ENCODE peak calls at places on chromosomes 5 and 9, in seven cellular contexts. H is NCI-H1694 treated with DMSO at 0.1 percent for 48 hours; P is MCF 10A; I is HTR-8/SVneo; B is fibroblast of the conjunctiva; J is activated T-cell treated with anti-CD3 and anti-CD28 coated beads, Interleukin-2, amount 50 U/mL, for 24 hours; N is activated CD4-positive, alpha-beta T cell treated with anti-CD3 and anti-CD28 coated beads, Interleukin-2, amount 50 U/mL, for 1 hour. C is an unnamed sample.
A peak's percentile ranks its signal among the peaks of the same experiment; 100 is the strongest.

GRCh38 chr5:168813179-168813968 is 234.2 kb upstream of the PANK3 start:
- DNase-seq in H (no peak), P (no peak), I (no peak), B (no peak), J (no peak), N (no peak), C (no peak)

GRCh38 chr9:69985971-69986370 is 57.7 kb upstream of the MAMDC2 start:
- DNase-seq in H (no peak), P (peak; percentile 35), I (no peak), B (no peak), J (no peak), N (no peak), C (no peak)

GRCh38 chr9:124291801-124292396 is 34.1 kb downstream of the NEK6 start:
- DNase-seq in H (no peak), P (no peak), I (no peak), B (no peak), J (peak; percentile 65), N (no peak), C (peak; percentile 78)

GRCh38 chr9:17135578-17135904 is 701 bp downstream of the CNTLN start:
- DNase-seq in H (peak; percentile 15), P (no peak), I (no peak), B (no peak), J (peak; percentile 29), N (no peak), C (no peak)

GRCh38 chr5:91266184-91266705 is 116.9 kb downstream of the ARRDC3 start:
- DNase-seq in H (no peak), P (peak; percentile 49), I (peak; percentile 63), B (peak; percentile 14), J (no peak), N (no peak), C (no peak)

GRCh38 chr5:90224342-90224741 is 185.2 kb downstream of the CETN3 start:
- DNase-seq in H (no peak), P (no peak), I (no peak), B (no peak), J (no peak), N (no peak), C (no peak)

GRCh38 chr5:161544350-161544765 is 2.2 kb downstream of the GABRB2 start:
- DNase-seq in H (peak; percentile 49), P (peak; percentile 72), I (no peak), B (peak; percentile 33), J (no peak), N (no peak), C (peak; percentile 13)

GRCh38 chr9:79362100-79363081 is 209.4 kb upstream of the TLE4 start:
- DNase-seq in H (no peak), P (peak; percentile 59), I (no peak), B (no peak), J (no peak), N (no peak), C (no peak)

GRCh38 chr9:113508111-113508749 is 44.7 kb downstream of the RGS3 start:
- DNase-seq in H (no peak), P (peak; percentile 45), I (no peak), B (peak; percentile 4), J (no peak), N (no peak), C (no peak)

GRCh38 chr9:127133739-127134167 is 11.3 kb upstream of the ANGPTL2 start:
- DNase-seq in H (peak; percentile 20), P (no peak), I (no peak), B (peak; percentile 43), J (peak; percentile 5), N (no peak), C (no peak)

GRCh38 chr5:137405393-137405792 is 93.7 kb downstream of the SPOCK1 start:
- DNase-seq in H (no peak), P (no peak), I (no peak), B (no peak), J (no peak), N (no peak), C (no peak)

GRCh38 chr5:124658867-124659557 is 87.4 kb downstream of the ZNF608 start:
- DNase-seq in H (no peak), P (no peak), I (no peak), B (no peak), J (no peak), N (no peak), C (no peak)

GRCh38 chr5:1135696-1136525 is 24.0 kb upstream of the SLC12A7 start:
- DNase-seq in H (no peak), P (no peak), I (no peak), B (no peak), J (no peak), N (no peak), C (no peak)

GRCh38 chr5:53645078-53645477 is 84.6 kb downstream of the NDUFS4 start:
- DNase-seq in H (no peak), P (no peak), I (no peak), B (no peak), J (no peak), N (no peak), C (no peak)

GRCh38 chr5:142334548-142334947 is 9.7 kb upstream of the SPRY4 start:
- DNase-seq in H (no peak), P (no peak), I (no peak), B (no peak), J (no peak), N (no peak), C (no peak)

GRCh38 chr5:146105477-146105876 is at the start of gene PLAC8L1:
- DNase-seq in H (no peak), P (no peak), I (no peak), B (no peak), J (no peak), N (no peak), C (no peak)

GRCh38 chr9:131899248-131899882 is 159.5 kb upstream of the RAPGEF1 start:
- DNase-seq in H (no peak), P (no peak), I (no peak), B (no peak), J (no peak), N (no peak), C (no peak)

GRCh38 chr5:58453326-58453725 is 6.6 kb downstream of the PLK2 start:
- DNase-seq in H (no peak), P (no peak), I (no peak), B (no peak), J (no peak), N (no peak), C (no peak)

GRCh38 chr9:19662213-19662612 is 126.6 kb downstream of the SLC24A2 start:
- DNase-seq in H (no peak), P (no peak), I (no peak), B (no peak), J (no peak), N (no peak), C (no peak)

C was measured in B cell.